ENCODE peak calls at places on chromosomes 4 and X, in six cellular contexts. Y, C, Z, B, I and M are unnamed samples.

GRCh38 chr4:11183358-11183745 is 245.3 kb downstream of the HS3ST1 start:
- DNase-seq in Y (no peak), C (no peak), Z (no peak), B (no peak), I (no peak), M (no peak)

GRCh38 chr4:169741569-169741968 is 16.2 kb downstream of the HPF1 start:
- DNase-seq in Y (no peak), C (no peak), Z (no peak), B (no peak), I (no peak), M (no peak)

GRCh38 chr4:48642421-48643144 is 137.5 kb downstream of the FRYL start:
- DNase-seq in Y (peak), C (no peak), Z (no peak), B (no peak), I (no peak), M (no peak)

GRCh38 chr4:30875659-30876269 is 155.6 kb downstream of the PCDH7 start:
- DNase-seq in Y (no peak), C (no peak), Z (no peak), B (no peak), I (no peak), M (no peak)

GRCh38 chr4:76637704-76638361 is 202.8 kb downstream of the SHROOM3 start:
- DNase-seq in Y (no peak), C (no peak), Z (no peak), B (no peak), I (no peak), M (no peak)

GRCh38 chr4:6493668-6494304 is 21.4 kb upstream of the PPP2R2C start:
- DNase-seq in Y (peak), C (no peak), Z (no peak), B (no peak), I (no peak), M (no peak)

GRCh38 chr4:47031713-47032404 is 492 bp downstream of the GABRB1 start:
- DNase-seq in Y (no peak), C (no peak), Z (no peak), B (no peak), I (no peak), M (no peak)

GRCh38 chrX:10749113-10749512 is 128.7 kb upstream of the MID1 start:
- DNase-seq in Y (no peak), C (no peak), Z (no peak), B (no peak), I (no peak), M (no peak)

GRCh38 chr4:81743731-81744465 is 272.2 kb upstream of the RASGEF1B start:
- DNase-seq in Y (no peak), C (no peak), Z (no peak), B (no peak), I (no peak), M (no peak)

GRCh38 chr4:6991771-6992557 is 51.2 kb upstream of the TADA2B start:
- DNase-seq in Y (peak), C (no peak), Z (no peak), B (no peak), I (no peak), M (no peak)